ENCODE peak calls at places on chromosomes 2 and 18, in seven cellular contexts. M, E, G, Q, H, I and S are unnamed samples.

GRCh38 chr2:142687075-142687474 is 190.4 kb upstream of the KYNU start:
- DNase-seq in H (no peak), Q (no peak), M (no peak), G (no peak), E (no peak), I (no peak), S (no peak)

GRCh38 chr2:207286106-207286505 is 120.4 kb upstream of the KLF7 start:
- DNase-seq in I (no peak), M (no peak), H (no peak), Q (no peak), G (no peak), E (no peak), S (no peak)

GRCh38 chr18:36786686-36787085 is 42.1 kb downstream of the TPGS2 start:
- DNase-seq in Q (no peak), M (no peak), I (no peak), E (peak), G (no peak), H (peak), S (peak)

GRCh38 chr18:3126457-3127097 is 93.2 kb downstream of the MYOM1 start:
- DNase-seq in E (no peak), I (no peak), M (no peak), H (no peak), Q (no peak), G (no peak), S (no peak)

GRCh38 chr2:51335072-51336058 is 303.4 kb upstream of the NRXN1 start:
- DNase-seq in I (no peak), M (no peak), G (no peak), Q (no peak), H (no peak), E (no peak), S (no peak)

GRCh38 chr2:141911485-141912066 is 219.2 kb downstream of the LRP1B start:
- DNase-seq in E (peak), M (no peak), I (no peak), G (peak), H (peak), Q (no peak), S (peak)

GRCh38 chr2:10947005-10947440 is 35.3 kb downstream of the KCNF1 start:
- DNase-seq in I (no peak), Q (no peak), M (no peak), E (no peak), G (no peak), H (peak), S (peak)

GRCh38 chr2:170408461-170409163 is 230.7 kb downstream of the MYO3B start:
- DNase-seq in E (no peak), H (no peak), Q (no peak), M (no peak), G (peak), I (no peak), S (no peak)

GRCh38 chr2:88451647-88452150 is 794 bp downstream of the FOXI3 start:
- DNase-seq in M (no peak), E (peak), I (no peak), H (no peak), Q (no peak), G (peak), S (no peak)